ENCODE peak calls at places on chromosomes 6 and 20, in five cellular contexts. One of them, this sample, is unnamed.

GRCh38 chr20:62736026-62736406 is 27.4 kb downstream of the NTSR1 start:
- DNase-seq in endodermal cell: no peak
- DNase-seq in brain microvascular endothelial cell: no peak
- DNase-seq in heart left ventricle: no peak
- DNase-seq in lower lobe of right lung: peak; percentile 16
- DNase-seq in this sample: no peak

GRCh38 chr6:133779916-133780315 is 109.0 kb upstream of the TCF21 start:
- DNase-seq in endodermal cell: no peak
- DNase-seq in brain microvascular endothelial cell: no peak
- DNase-seq in lower lobe of right lung: no peak
- DNase-seq in heart left ventricle: no peak
- DNase-seq in this sample: no peak

GRCh38 chr6:50850223-50850751 is 31.6 kb downstream of the TFAP2B start:
- DNase-seq in heart left ventricle: no peak
- DNase-seq in endodermal cell: peak; percentile 87
- DNase-seq in brain microvascular endothelial cell: peak; percentile 18
- DNase-seq in lower lobe of right lung: no peak
- DNase-seq in this sample: no peak

GRCh38 chr20:20755227-20755626 is 42.8 kb upstream of the RALGAPA2 start:
- DNase-seq in brain microvascular endothelial cell: no peak
- DNase-seq in endodermal cell: no peak
- DNase-seq in lower lobe of right lung: no peak
- DNase-seq in heart left ventricle: no peak
- DNase-seq in this sample: no peak

GRCh38 chr6:1864496-1864895 is 254.8 kb downstream of the FOXC1 start:
- DNase-seq in lower lobe of right lung: no peak
- DNase-seq in brain microvascular endothelial cell: no peak
- DNase-seq in heart left ventricle: no peak
- DNase-seq in endodermal cell: no peak
- DNase-seq in this sample: no peak

GRCh38 chr20:40690836-40691565 is 2.0 kb upstream of the MAFB start:
- DNase-seq in endodermal cell: peak; percentile 65
- DNase-seq in brain microvascular endothelial cell: no peak
- DNase-seq in lower lobe of right lung: no peak
- DNase-seq in heart left ventricle: no peak
- DNase-seq in this sample: no peak

GRCh38 chr20:23782366-23782983 is 31.7 kb upstream of the CST1 start:
- DNase-seq in heart left ventricle: no peak
- DNase-seq in endodermal cell: peak; percentile 89
- DNase-seq in brain microvascular endothelial cell: peak; percentile 39
- DNase-seq in lower lobe of right lung: no peak
- DNase-seq in this sample: peak; percentile 4

GRCh38 chr6:144886682-144887081 is 601.5 kb downstream of the UTRN start:
- DNase-seq in endodermal cell: no peak
- DNase-seq in heart left ventricle: no peak
- DNase-seq in lower lobe of right lung: no peak
- DNase-seq in brain microvascular endothelial cell: no peak
- DNase-seq in this sample: no peak

GRCh38 chr20:46578745-46579144 is 28.3 kb upstream of the OCSTAMP start:
- DNase-seq in lower lobe of right lung: no peak
- DNase-seq in brain microvascular endothelial cell: no peak
- DNase-seq in heart left ventricle: no peak
- DNase-seq in endodermal cell: no peak
- DNase-seq in this sample: no peak

GRCh38 chr20:32465092-32465900 is 107.2 kb downstream of the ASXL1 start:
- DNase-seq in heart left ventricle: peak; percentile 76
- DNase-seq in endodermal cell: no peak
- DNase-seq in brain microvascular endothelial cell: peak; percentile 88
- DNase-seq in lower lobe of right lung: peak; percentile 89
- DNase-seq in this sample: no peak

GRCh38 chr6:149152521-149152920 is 165.0 kb upstream of the TAB2 start:
- DNase-seq in endodermal cell: no peak
- DNase-seq in heart left ventricle: no peak
- DNase-seq in brain microvascular endothelial cell: no peak
- DNase-seq in lower lobe of right lung: no peak
- DNase-seq in this sample: no peak

GRCh38 chr6:134216304-134217029 is 101.4 kb downstream of the SGK1 start:
- DNase-seq in brain microvascular endothelial cell: no peak
- DNase-seq in heart left ventricle: no peak
- DNase-seq in lower lobe of right lung: no peak
- DNase-seq in endodermal cell: no peak
- DNase-seq in this sample: no peak

GRCh38 chr6:77548190-77548589 is 84.9 kb upstream of the HTR1B start:
- DNase-seq in brain microvascular endothelial cell: no peak
- DNase-seq in endodermal cell: no peak
- DNase-seq in heart left ventricle: no peak
- DNase-seq in lower lobe of right lung: no peak
- DNase-seq in this sample: no peak

DNA sequence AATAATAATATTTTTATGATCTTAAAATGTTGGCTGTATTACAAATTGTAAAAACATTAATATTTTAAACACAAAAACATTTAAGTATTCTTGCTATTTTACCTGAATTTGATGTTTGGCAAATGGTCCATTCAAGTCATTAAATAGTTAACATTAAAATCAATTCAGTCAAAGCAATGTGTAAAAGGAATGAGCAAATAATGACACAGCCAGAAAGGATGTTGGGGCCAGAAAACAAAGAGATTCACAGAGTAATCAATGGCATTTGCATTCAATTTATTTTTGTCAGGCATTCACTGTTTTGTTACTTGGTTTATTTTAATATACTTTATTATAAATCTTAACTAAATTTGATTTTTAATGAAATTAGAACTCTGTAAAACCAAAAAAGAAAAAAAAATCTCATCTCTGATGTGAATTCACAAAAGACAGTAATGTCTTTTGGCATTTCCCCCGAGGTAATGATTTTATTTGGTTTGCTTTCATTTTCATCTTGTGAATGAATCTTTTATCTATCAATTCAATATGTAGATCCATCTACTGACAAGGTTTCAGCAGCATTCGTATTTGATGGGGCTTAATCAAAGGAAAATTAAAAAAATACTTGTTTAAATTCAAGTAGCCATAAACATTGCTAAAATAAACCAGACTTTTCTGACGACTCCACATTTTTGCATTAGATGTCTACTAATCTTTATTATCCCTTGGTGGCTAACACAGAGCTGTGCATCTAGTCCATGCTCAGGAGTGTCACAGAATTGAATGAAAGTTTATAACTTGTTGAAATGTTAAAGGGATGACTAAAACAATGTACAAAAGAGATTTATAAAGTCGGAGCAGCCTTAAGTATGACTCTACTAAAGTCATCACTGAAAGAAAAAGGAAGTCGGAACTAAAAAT is 866.7 kb upstream of the GJE1 start:
- DNase-seq in heart left ventricle: no peak
- DNase-seq in brain microvascular endothelial cell: no peak
- DNase-seq in lower lobe of right lung: no peak
- DNase-seq in endodermal cell: no peak
- DNase-seq in this sample: no peak
- H3K27ac ChIP-seq in heart left ventricle: no peak overlapping the region
- H3K27ac ChIP-seq in brain microvascular endothelial cell: no peak overlapping the region
- H3K27ac ChIP-seq in lower lobe of right lung: no peak overlapping the region
- H3K27ac ChIP-seq in endodermal cell: no peak overlapping the region
- H3K27ac ChIP-seq in this sample: no peak overlapping the region

GRCh38 chr20:16747291-16747811 is 807 bp upstream of the OTOR start:
- DNase-seq in endodermal cell: no peak
- DNase-seq in heart left ventricle: no peak
- DNase-seq in brain microvascular endothelial cell: no peak
- DNase-seq in lower lobe of right lung: no peak
- DNase-seq in this sample: no peak

GRCh38 chr20:16752082-16752481 is 3.9 kb downstream of the OTOR start:
- DNase-seq in brain microvascular endothelial cell: no peak
- DNase-seq in heart left ventricle: no peak
- DNase-seq in endodermal cell: no peak
- DNase-seq in lower lobe of right lung: no peak
- DNase-seq in this sample: no peak

GRCh38 chr20:16748058-16748457 is at the start of gene OTOR:
- DNase-seq in endodermal cell: no peak
- DNase-seq in brain microvascular endothelial cell: no peak
- DNase-seq in heart left ventricle: no peak
- DNase-seq in lower lobe of right lung: no peak
- DNase-seq in this sample: no peak

GRCh38 chr20:16752901-16753300 is 4.7 kb downstream of the OTOR start:
- DNase-seq in endodermal cell: no peak
- DNase-seq in lower lobe of right lung: no peak
- DNase-seq in heart left ventricle: no peak
- DNase-seq in brain microvascular endothelial cell: no peak
- DNase-seq in this sample: no peak

DNA sequence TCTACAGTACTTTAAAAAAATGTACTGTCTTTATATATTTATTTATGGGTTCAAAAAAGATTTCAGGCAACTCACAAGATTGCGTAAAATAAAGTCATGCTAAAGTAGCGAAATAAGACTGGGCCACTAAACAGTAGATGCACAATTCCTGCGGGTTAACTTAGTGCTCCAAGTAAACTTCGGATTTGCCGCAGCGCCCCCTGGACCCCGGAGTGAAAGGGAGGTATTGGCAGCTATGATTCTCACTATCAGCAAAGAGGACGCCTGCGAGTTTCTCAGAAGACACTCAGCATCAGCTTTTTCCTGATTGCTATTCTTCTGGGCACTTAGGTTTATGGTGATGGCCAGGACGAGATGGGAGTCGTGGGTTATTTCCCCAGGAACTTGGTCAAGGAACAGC is 1.4 kb downstream of the OTOR start:
- DNase-seq in heart left ventricle: no peak
- DNase-seq in brain microvascular endothelial cell: no peak
- DNase-seq in endodermal cell: peak; percentile 84
- DNase-seq in lower lobe of right lung: no peak
- DNase-seq in this sample: no peak
- TF ChIP-seq CTCF in heart left ventricle: no peak
- TF ChIP-seq CTCF in brain microvascular endothelial cell: peak; percentile 41
- TF ChIP-seq CTCF in endodermal cell: peak; percentile 77
- TF ChIP-seq CTCF in lower lobe of right lung: no peak
- TF ChIP-seq CTCF in this sample: no peak

GRCh38 chr6:25641377-25641776 is 10.6 kb upstream of the SCGN start:
- DNase-seq in lower lobe of right lung: no peak
- DNase-seq in brain microvascular endothelial cell: no peak
- DNase-seq in endodermal cell: no peak
- DNase-seq in heart left ventricle: no peak
- DNase-seq in this sample: no peak

GRCh38 chr6:25640871-25641270 is 11.1 kb upstream of the SCGN start:
- DNase-seq in brain microvascular endothelial cell: no peak
- DNase-seq in heart left ventricle: no peak
- DNase-seq in lower lobe of right lung: no peak
- DNase-seq in endodermal cell: no peak
- DNase-seq in this sample: no peak

GRCh38 chr6:25640446-25640845 is 11.6 kb upstream of the SCGN start:
- DNase-seq in brain microvascular endothelial cell: no peak
- DNase-seq in endodermal cell: no peak
- DNase-seq in heart left ventricle: no peak
- DNase-seq in lower lobe of right lung: no peak
- DNase-seq in this sample: no peak

GRCh38 chr6:25642667-25643328 is 9.2 kb upstream of the SCGN start:
- DNase-seq in heart left ventricle: no peak
- DNase-seq in lower lobe of right lung: no peak
- DNase-seq in brain microvascular endothelial cell: no peak
- DNase-seq in endodermal cell: no peak
- DNase-seq in this sample: no peak

GRCh38 chr6:25641940-25642666 is 9.9 kb upstream of the SCGN start:
- DNase-seq in endodermal cell: no peak
- DNase-seq in heart left ventricle: no peak
- DNase-seq in lower lobe of right lung: no peak
- DNase-seq in brain microvascular endothelial cell: no peak
- DNase-seq in this sample: no peak
- H3K27ac ChIP-seq in endodermal cell: no peak overlapping the region
- H3K27ac ChIP-seq in heart left ventricle: no peak overlapping the region
- H3K27ac ChIP-seq in lower lobe of right lung: no peak overlapping the region
- H3K27ac ChIP-seq in brain microvascular endothelial cell: no peak overlapping the region
- H3K27ac ChIP-seq in this sample: no peak overlapping the region

GRCh38 chr6:125190667-125191066 is 37.1 kb downstream of the TPD52L1 start:
- DNase-seq in brain microvascular endothelial cell: no peak
- DNase-seq in heart left ventricle: no peak
- DNase-seq in lower lobe of right lung: no peak
- DNase-seq in endodermal cell: peak; percentile 60
- DNase-seq in this sample: no peak

GRCh38 chr6:125193208-125193607 is 39.6 kb downstream of the TPD52L1 start:
- DNase-seq in heart left ventricle: no peak
- DNase-seq in brain microvascular endothelial cell: no peak
- DNase-seq in lower lobe of right lung: no peak
- DNase-seq in endodermal cell: no peak
- DNase-seq in this sample: peak; percentile 77

GRCh38 chr6:125189494-125189893 is 35.9 kb downstream of the TPD52L1 start:
- DNase-seq in brain microvascular endothelial cell: no peak
- DNase-seq in heart left ventricle: no peak
- DNase-seq in endodermal cell: no peak
- DNase-seq in lower lobe of right lung: no peak
- DNase-seq in this sample: no peak

GRCh38 chr6:125192610-125192930 is 39.0 kb downstream of the TPD52L1 start:
- DNase-seq in lower lobe of right lung: no peak
- DNase-seq in brain microvascular endothelial cell: no peak
- DNase-seq in heart left ventricle: no peak
- DNase-seq in endodermal cell: no peak
- DNase-seq in this sample: no peak

DNA sequence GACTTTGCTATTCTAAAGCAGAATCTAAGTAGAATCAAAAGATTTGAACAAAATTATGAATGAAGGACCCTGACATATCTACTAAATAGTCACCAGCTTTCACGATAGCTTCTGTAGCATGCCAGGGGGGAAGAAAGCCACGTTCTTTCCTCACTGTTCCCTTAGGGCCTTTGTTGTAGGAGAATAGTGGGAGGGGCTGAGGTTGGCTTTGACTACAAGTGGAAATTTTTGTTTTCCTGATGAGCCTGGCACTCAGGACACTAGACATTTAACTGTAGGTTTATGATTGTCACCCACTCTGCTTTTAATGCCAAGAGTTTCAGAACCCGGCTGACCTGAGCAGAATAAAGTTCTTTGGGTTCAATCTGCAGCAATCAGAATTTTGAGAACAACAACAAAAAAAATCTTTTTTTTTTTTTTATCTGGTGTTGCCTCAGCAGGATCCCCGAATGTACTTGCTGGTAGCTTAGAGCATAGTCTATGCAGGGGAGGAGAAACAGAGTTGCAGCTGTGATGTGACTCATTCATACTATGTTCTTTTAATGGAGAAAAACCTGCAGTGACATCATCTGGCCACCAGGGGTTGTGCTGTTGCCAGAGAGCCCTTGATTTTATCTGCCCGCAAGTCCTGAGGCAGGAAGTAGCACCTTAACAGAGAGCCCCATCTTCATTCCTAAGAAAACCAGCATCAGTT is 38.5 kb downstream of the TPD52L1 start:
- DNase-seq in brain microvascular endothelial cell: peak; percentile 93
- DNase-seq in lower lobe of right lung: peak; percentile 53
- DNase-seq in heart left ventricle: peak; percentile 21
- DNase-seq in endodermal cell: peak; percentile 89
- DNase-seq in this sample: peak; percentile 73
- TF ChIP-seq CTCF in brain microvascular endothelial cell: peak; percentile 86
- TF ChIP-seq CTCF in lower lobe of right lung: peak; percentile 75
- TF ChIP-seq CTCF in heart left ventricle: peak; percentile 76
- TF ChIP-seq CTCF in endodermal cell: peak; percentile 85
- TF ChIP-seq CTCF in this sample: peak; percentile 69

GRCh38 chr6:26044140-26045045 is 42.8 kb upstream of the HFE start:
- DNase-seq in lower lobe of right lung: peak; percentile 69
- DNase-seq in brain microvascular endothelial cell: peak; percentile 33
- DNase-seq in heart left ventricle: no peak
- DNase-seq in endodermal cell: no peak
- DNase-seq in this sample: no peak
- H3K27ac ChIP-seq in lower lobe of right lung: peak overlapping the region; percentile 93
- H3K27ac ChIP-seq in brain microvascular endothelial cell: peak overlapping the region; percentile 75
- H3K27ac ChIP-seq in heart left ventricle: peak overlapping the region; percentile 91
- H3K27ac ChIP-seq in endodermal cell: no peak overlapping the region
- H3K27ac ChIP-seq in this sample: peak overlapping the region; percentile 97